ENCODE peak calls at places on chromosomes 6 and 20, in five cellular contexts. Y, Z, H, K and V are unnamed samples.

GRCh38 chr6:4460595-4461475 is 315.4 kb upstream of the CDYL start:
- DNase-seq in H (no peak), Z (no peak), Y (peak; percentile 70), K (no peak), V (no peak)

GRCh38 chr20:45044084-45044573 is 56.8 kb downstream of the KCNS1 start:
- DNase-seq in K (no peak), H (peak; percentile 82), Z (no peak), Y (peak; percentile 89), V (no peak)

GRCh38 chr6:132813173-132813856 is 1.1 kb upstream of the RPS12 start:
- DNase-seq in H (peak; percentile 57), K (peak; percentile 81), Y (peak; percentile 68), Z (peak; percentile 49), V (peak; percentile 70)

GRCh38 chr6:29531668-29532067 is 27.9 kb downstream of the UBD start:
- DNase-seq in K (no peak), Z (no peak), Y (no peak), H (no peak), V (no peak)

GRCh38 chr6:128932061-128932460 is 49.1 kb downstream of the LAMA2 start:
- DNase-seq in H (no peak), Z (no peak), Y (peak; percentile 49), K (no peak), V (no peak)

GRCh38 chr20:61254881-61255589 is 3.0 kb downstream of the CDH4 start:
- DNase-seq in H (no peak), Z (no peak), K (no peak), Y (peak; percentile 30), V (no peak)

GRCh38 chr20:10508468-10509251 is 73.6 kb downstream of the SLX4IP start:
- DNase-seq in Y (peak; percentile 76), K (no peak), Z (no peak), H (no peak), V (no peak)

GRCh38 chr6:119602215-119603178 is 252.9 kb upstream of the MAN1A1 start:
- DNase-seq in H (no peak), K (no peak), Y (peak; percentile 78), Z (no peak), V (no peak)

GRCh38 chr20:57329608-57330221 is at the start of gene SPO11:
- DNase-seq in Z (no peak), H (no peak), Y (no peak), K (no peak), V (no peak)

GRCh38 chr6:87645080-87645479 is 55.1 kb downstream of the ORC3 start:
- DNase-seq in H (no peak), Z (no peak), Y (no peak), K (no peak), V (no peak)

GRCh38 chr20:51532577-51533191 is 9.8 kb downstream of the NFATC2 start:
- DNase-seq in Y (peak; percentile 19), Z (no peak), K (no peak), H (no peak), V (peak; percentile 51)

GRCh38 chr6:73391735-73392134 is 2.9 kb upstream of the DDX43 start:
- DNase-seq in Z (no peak), H (no peak), Y (no peak), K (no peak), V (no peak)

GRCh38 chr6:61614119-61614518 is 671.9 kb downstream of the KHDRBS2 start:
- DNase-seq in K (no peak), Z (no peak), Y (no peak), H (no peak), V (no peak)

GRCh38 chr6:81753709-81754678 is 1.5 kb upstream of the TENT5A start:
- DNase-seq in H (peak; percentile 14), Z (peak; percentile 91), K (peak; percentile 94), Y (peak; percentile 61), V (peak; percentile 93)

GRCh38 chr6:100230115-100230975 is 234.4 kb downstream of the SIM1 start:
- DNase-seq in H (no peak), Y (no peak), Z (no peak), K (no peak), V (no peak)

GRCh38 chr6:130406935-130407532 is 41.2 kb downstream of the TMEM200A start:
- DNase-seq in K (no peak), H (no peak), Z (no peak), Y (no peak), V (no peak)

GRCh38 chr6:158646023-158646888 is 1.7 kb upstream of the DYNLT1 start:
- DNase-seq in H (no peak), Y (no peak), K (peak; percentile 55), Z (no peak), V (no peak)

GRCh38 chr20:36147707-36148106 is 6.8 kb upstream of the EPB41L1 start:
- DNase-seq in Y (peak; percentile 80), K (no peak), H (no peak), Z (no peak), V (no peak)

GRCh38 chr6:18388942-18389341 is 1.8 kb downstream of the RNF144B start:
- DNase-seq in Y (peak; percentile 66), Z (no peak), H (peak; percentile 82), K (no peak), V (no peak)

GRCh38 chr6:125198285-125199009 is 44.9 kb downstream of the TPD52L1 start:
- DNase-seq in K (no peak), H (no peak), Y (no peak), Z (no peak), V (no peak)

GRCh38 chr6:43673444-43674063 is 14.0 kb downstream of the MRPS18A start:
- DNase-seq in Y (peak; percentile 86), K (no peak), H (no peak), Z (no peak), V (no peak)

GRCh38 chr20:58271596-58272460 is 37.7 kb upstream of the RAB22A start:
- DNase-seq in K (no peak), H (no peak), Z (no peak), Y (peak; percentile 64), V (no peak)

GRCh38 chr20:56788041-56788670 is 159.1 kb downstream of the TFAP2C start:
- DNase-seq in H (peak; percentile 94), Z (no peak), K (no peak), Y (peak; percentile 95), V (no peak)

GRCh38 chr6:6942826-6943225 is 164.9 kb upstream of the RREB1 start:
- DNase-seq in Z (peak; percentile 80), K (peak; percentile 82), Y (peak; percentile 21), H (no peak), V (peak; percentile 78)

GRCh38 chr6:160931378-160932343 is 59.9 kb upstream of the MAP3K4 start:
- DNase-seq in Z (no peak), K (no peak), Y (no peak), H (no peak), V (no peak)

GRCh38 chr20:59082981-59083380 is 40.4 kb upstream of the PRELID3B start:
- DNase-seq in Y (no peak), K (no peak), Z (no peak), H (no peak), V (no peak)

GRCh38 chr20:50762435-50763201 is 31.2 kb downstream of the PARD6B start:
- DNase-seq in H (peak; percentile 34), K (peak; percentile 76), Z (peak; percentile 71), Y (peak; percentile 78), V (peak; percentile 60)

GRCh38 chr6:47733879-47734558 is 35.6 kb downstream of the ADGRF4 start:
- DNase-seq in Z (no peak), Y (peak; percentile 6), K (no peak), H (peak; percentile 28), V (no peak)

GRCh38 chr6:4021133-4021861 is 57.6 kb downstream of the FAM217A start:
- DNase-seq in H (peak; percentile 98), K (peak; percentile 98), Y (peak; percentile 98), Z (peak; percentile 97), V (peak; percentile 98)

GRCh38 chr20:21623781-21624094 is 81.7 kb upstream of the PAX1 start:
- DNase-seq in H (no peak), K (no peak), Z (no peak), Y (no peak), V (no peak)

GRCh38 chr6:35568967-35569606 is 56.4 kb upstream of the TULP1 start:
- DNase-seq in Y (peak; percentile 64), Z (no peak), H (peak; percentile 16), K (peak; percentile 72), V (peak; percentile 65)

GRCh38 chr6:36997811-36998722 is 7.4 kb upstream of the FGD2 start:
- DNase-seq in H (no peak), K (peak; percentile 84), Y (no peak), Z (no peak), V (peak; percentile 75)

GRCh38 chr6:72635636-72636035 is 13.8 kb downstream of the KCNQ5 start:
- DNase-seq in H (no peak), Y (no peak), Z (no peak), K (no peak), V (no peak)

DNA sequence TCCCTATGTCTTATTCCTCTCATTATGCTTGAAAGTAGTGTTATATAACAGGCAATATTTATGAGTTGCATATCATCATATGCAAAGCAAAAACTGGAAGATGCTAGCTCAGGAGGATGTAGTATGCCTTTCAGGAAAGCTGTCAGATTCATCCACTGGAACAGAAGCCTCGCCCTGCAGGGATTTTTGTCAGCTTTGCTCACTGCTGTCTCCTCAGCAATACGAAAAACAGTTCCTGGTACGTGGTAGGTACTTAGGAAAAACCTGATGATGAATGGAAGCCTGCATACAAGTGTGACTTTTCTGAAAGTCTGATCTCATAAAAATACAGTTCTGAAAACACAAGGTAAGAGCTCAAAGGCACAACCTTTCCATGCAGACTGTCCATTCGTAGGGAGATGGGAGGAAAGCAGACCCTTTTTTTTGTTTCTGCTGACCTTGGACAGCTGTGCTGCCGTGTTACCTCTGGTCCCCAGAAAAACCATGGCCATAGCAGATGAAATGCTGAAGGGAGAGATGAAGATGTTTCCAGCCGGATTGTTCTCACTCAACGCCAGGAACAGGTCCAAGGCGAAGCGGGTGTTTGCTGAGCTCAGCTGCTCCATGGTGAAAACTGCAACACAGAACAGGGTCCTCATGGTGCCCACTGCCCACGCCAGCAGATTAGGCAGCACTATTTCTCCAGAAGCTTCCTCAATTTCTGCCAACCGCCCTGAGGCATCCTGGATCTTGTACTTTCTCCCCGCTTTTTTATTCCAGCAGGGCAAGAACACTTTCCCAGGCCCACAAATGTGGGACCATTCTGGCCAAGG is 1.5 kb downstream of the SERPINB1 start:
- DNase-seq in K (no peak), H (no peak), Z (no peak), Y (no peak), V (no peak)
- H3K27ac ChIP-seq in K (peak overlapping the region; percentile 95), H (peak overlapping the region; percentile 97), Z (peak overlapping the region; percentile 95), Y (peak overlapping the region; percentile 93), V (peak overlapping the region; percentile 98)

GRCh38 chr20:17566345-17566744 is 3.5 kb upstream of the DSTN start:
- DNase-seq in K (no peak), H (no peak), Z (no peak), Y (no peak), V (no peak)
- H3K4me1 ChIP-seq in K (peaks cover 9% of the 10 kb centered on the region), H (peaks cover 28% of the 10 kb centered on the region), Z (peaks cover 21% of the 10 kb centered on the region), Y (peaks cover 6% of the 10 kb centered on the region), V (peaks cover 29% of the 10 kb centered on the region)

GRCh38 chr6:166658115-166658791 is 31.2 kb upstream of the RPS6KA2 start:
- DNase-seq in K (no peak), Z (no peak), H (no peak), Y (no peak), V (no peak)
- H3K27me3 ChIP-seq in K (no peaks in the 10 kb centered on the region), Z (peaks cover 17% of the 10 kb centered on the region), H (peaks cover 9% of the 10 kb centered on the region), Y (peaks cover 4% of the 10 kb centered on the region), V (no peaks in the 10 kb centered on the region)

GRCh38 chr6:30542404-30542725 is 13.9 kb downstream of the GNL1 start:
- DNase-seq in Z (no peak), Y (no peak), K (no peak), H (no peak), V (no peak)

GRCh38 chr6:30544666-30545272 is 11.5 kb downstream of the GNL1 start:
- DNase-seq in Y (peak; percentile 76), Z (no peak), H (peak; percentile 55), K (no peak), V (no peak)

GRCh38 chr6:30541515-30542403 is 14.5 kb downstream of the GNL1 start:
- DNase-seq in Z (peak; percentile 81), Y (peak; percentile 92), K (peak; percentile 84), H (peak; percentile 76), V (peak; percentile 83)

GRCh38 chr6:30543824-30544223 is 12.5 kb downstream of the GNL1 start:
- DNase-seq in Y (no peak), Z (no peak), H (no peak), K (no peak), V (no peak)

GRCh38 chr6:30542915-30543314 is 13.4 kb downstream of the GNL1 start:
- DNase-seq in H (no peak), K (no peak), Z (no peak), Y (peak; percentile 24), V (no peak)
- H3K27ac ChIP-seq in H (no peak overlapping the region), K (peak overlapping the region; percentile 65), Z (peak overlapping the region; percentile 42), Y (no peak overlapping the region), V (peak overlapping the region; percentile 76)